ENCODE peak calls at places on chromosomes 12 and 14, in five cellular contexts. One of them, this sample, is unnamed.

GRCh38 chr14:52862652-52863338 is 71.4 kb upstream of the GNPNAT1 start:
- DNase-seq in tibial nerve: no peak
- DNase-seq in OCI-LY7: no peak
- DNase-seq in astrocyte of the spinal cord: peak
- DNase-seq in brain microvascular endothelial cell: peak
- DNase-seq in this sample: peak

GRCh38 chr12:132389526-132390286 is 60.3 kb upstream of the GALNT9 start:
- DNase-seq in tibial nerve: no peak
- DNase-seq in OCI-LY7: no peak
- DNase-seq in astrocyte of the spinal cord: no peak
- DNase-seq in brain microvascular endothelial cell: no peak
- DNase-seq in this sample: no peak

GRCh38 chr14:100851946-100852620 is 26.2 kb downstream of the MEG3 start:
- DNase-seq in tibial nerve: no peak
- DNase-seq in OCI-LY7: no peak
- DNase-seq in astrocyte of the spinal cord: no peak
- DNase-seq in brain microvascular endothelial cell: no peak
- DNase-seq in this sample: no peak

GRCh38 chr12:50110762-50111416 is 1.1 kb upstream of the COX14 start:
- DNase-seq in tibial nerve: no peak
- DNase-seq in OCI-LY7: peak
- DNase-seq in astrocyte of the spinal cord: no peak
- DNase-seq in brain microvascular endothelial cell: no peak
- DNase-seq in this sample: peak

GRCh38 chr14:85799668-85800067 is 269.7 kb downstream of the FLRT2 start:
- DNase-seq in tibial nerve: no peak
- DNase-seq in OCI-LY7: no peak
- DNase-seq in astrocyte of the spinal cord: no peak
- DNase-seq in brain microvascular endothelial cell: no peak
- DNase-seq in this sample: no peak

GRCh38 chr12:99767809-99768208 is 120.3 kb downstream of the GARIN6 start:
- DNase-seq in tibial nerve: no peak
- DNase-seq in OCI-LY7: peak
- DNase-seq in astrocyte of the spinal cord: peak
- DNase-seq in brain microvascular endothelial cell: no peak
- DNase-seq in this sample: no peak

GRCh38 chr12:87596636-87597035 is 432.6 kb downstream of the C12orf50 start:
- DNase-seq in tibial nerve: no peak
- DNase-seq in OCI-LY7: no peak
- DNase-seq in astrocyte of the spinal cord: no peak
- DNase-seq in brain microvascular endothelial cell: no peak
- DNase-seq in this sample: no peak

GRCh38 chr12:107448198-107448597 is 237.4 kb upstream of the PWP1 start:
- DNase-seq in tibial nerve: no peak
- DNase-seq in OCI-LY7: peak
- DNase-seq in astrocyte of the spinal cord: no peak
- DNase-seq in brain microvascular endothelial cell: peak
- DNase-seq in this sample: no peak

GRCh38 chr14:105838107-105838506 is 311.7 kb downstream of the TMEM121 start:
- DNase-seq in tibial nerve: no peak
- DNase-seq in OCI-LY7: no peak
- DNase-seq in astrocyte of the spinal cord: no peak
- DNase-seq in brain microvascular endothelial cell: no peak
- DNase-seq in this sample: no peak

GRCh38 chr12:82299617-82300016 is 58.6 kb downstream of the CCDC59 start:
- DNase-seq in tibial nerve: no peak
- DNase-seq in OCI-LY7: no peak
- DNase-seq in astrocyte of the spinal cord: peak
- DNase-seq in brain microvascular endothelial cell: peak
- DNase-seq in this sample: peak

GRCh38 chr12:109735825-109736551 is 22.4 kb downstream of the FAM222A start:
- DNase-seq in tibial nerve: no peak
- DNase-seq in OCI-LY7: no peak
- DNase-seq in astrocyte of the spinal cord: no peak
- DNase-seq in brain microvascular endothelial cell: no peak
- DNase-seq in this sample: no peak

GRCh38 chr14:28879571-28879970 is 113.0 kb downstream of the FOXG1 start:
- DNase-seq in tibial nerve: no peak
- DNase-seq in OCI-LY7: no peak
- DNase-seq in astrocyte of the spinal cord: no peak
- DNase-seq in brain microvascular endothelial cell: no peak
- DNase-seq in this sample: no peak

GRCh38 chr12:48002179-48002601 is 2.1 kb downstream of the COL2A1 start:
- DNase-seq in tibial nerve: no peak
- DNase-seq in OCI-LY7: no peak
- DNase-seq in astrocyte of the spinal cord: no peak
- DNase-seq in brain microvascular endothelial cell: no peak
- DNase-seq in this sample: no peak

GRCh38 chr14:77616454-77617229 is at the start of gene SPTLC2:
- DNase-seq in tibial nerve: peak
- DNase-seq in OCI-LY7: peak
- DNase-seq in astrocyte of the spinal cord: peak
- DNase-seq in brain microvascular endothelial cell: peak
- DNase-seq in this sample: peak
- TF ChIP-seq CTCF in tibial nerve: no peak
- TF ChIP-seq CTCF in OCI-LY7: peak
- TF ChIP-seq CTCF in astrocyte of the spinal cord: peak
- TF ChIP-seq CTCF in brain microvascular endothelial cell: peak
- TF ChIP-seq CTCF in this sample: no peak

DNA sequence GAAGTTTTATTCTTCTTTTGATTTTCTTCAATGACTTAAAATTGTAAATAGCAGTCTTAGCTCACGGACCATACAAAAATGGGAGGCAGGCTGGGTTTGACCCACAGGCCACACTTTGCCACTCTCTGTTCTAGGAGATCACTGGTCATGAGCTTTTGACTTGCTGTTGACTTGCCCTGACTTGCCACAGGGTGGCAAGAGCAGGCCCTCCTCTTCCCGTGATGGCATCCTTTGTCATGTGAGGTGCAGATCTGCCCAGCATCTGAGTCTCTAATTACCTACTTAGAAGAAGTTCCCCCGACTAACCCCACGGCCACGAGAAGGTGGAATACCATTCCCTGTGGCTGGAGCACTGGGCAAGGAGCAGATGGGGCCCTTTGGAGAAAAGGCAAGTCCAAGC is 81.0 kb upstream of the SCAF11 start:
- DNase-seq in tibial nerve: no peak
- DNase-seq in OCI-LY7: peak
- DNase-seq in astrocyte of the spinal cord: no peak
- DNase-seq in brain microvascular endothelial cell: no peak
- DNase-seq in this sample: no peak
- TF ChIP-seq CTCF in tibial nerve: no peak
- TF ChIP-seq CTCF in OCI-LY7: peak
- TF ChIP-seq CTCF in astrocyte of the spinal cord: no peak
- TF ChIP-seq CTCF in brain microvascular endothelial cell: no peak
- TF ChIP-seq CTCF in this sample: no peak

GRCh38 chr14:72864712-72865365 is 29.1 kb downstream of the DPF3 start:
- DNase-seq in tibial nerve: no peak
- DNase-seq in OCI-LY7: no peak
- DNase-seq in astrocyte of the spinal cord: no peak
- DNase-seq in brain microvascular endothelial cell: peak
- DNase-seq in this sample: no peak

GRCh38 chr14:72868500-72868899 is 25.4 kb downstream of the DPF3 start:
- DNase-seq in tibial nerve: no peak
- DNase-seq in OCI-LY7: no peak
- DNase-seq in astrocyte of the spinal cord: no peak
- DNase-seq in brain microvascular endothelial cell: no peak
- DNase-seq in this sample: no peak

DNA sequence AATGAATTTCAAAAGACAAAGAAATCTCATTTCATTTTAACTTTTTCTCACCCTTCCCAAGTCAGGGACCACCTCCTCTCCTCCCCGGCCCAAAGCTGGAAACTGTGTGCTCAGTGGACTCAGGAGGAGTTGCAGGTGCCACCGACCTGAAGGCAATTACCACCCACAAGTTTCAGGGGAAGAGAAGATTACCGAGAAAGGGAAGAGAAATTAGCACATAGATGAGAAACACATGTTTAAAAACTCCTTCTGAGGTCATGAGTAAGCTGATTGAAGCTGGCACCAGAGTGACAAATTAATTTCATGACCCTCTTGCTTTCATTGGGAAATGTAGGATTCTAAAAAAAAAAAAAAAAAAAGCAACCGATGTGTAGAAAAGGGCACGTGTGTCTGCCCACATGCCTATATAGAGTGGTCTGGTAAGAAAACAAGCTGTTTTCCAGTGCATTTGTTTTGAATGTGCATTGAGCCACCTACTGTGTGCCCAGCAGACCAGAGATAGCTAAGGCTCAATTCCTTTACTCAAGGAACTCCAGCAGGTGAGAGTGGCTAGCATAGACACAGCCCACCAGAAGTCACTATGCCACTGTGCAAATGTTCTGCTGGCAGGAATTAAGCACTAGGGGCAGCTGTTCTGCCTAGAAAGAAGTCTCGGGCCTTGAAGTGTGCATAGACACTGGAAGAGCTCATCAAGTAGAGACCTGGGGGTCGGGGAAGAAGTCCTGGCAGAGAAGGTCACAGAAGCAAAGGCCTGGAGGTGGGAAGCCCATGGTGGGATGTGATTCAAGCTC is 30.5 kb downstream of the DPF3 start:
- DNase-seq in tibial nerve: no peak
- DNase-seq in OCI-LY7: no peak
- DNase-seq in astrocyte of the spinal cord: no peak
- DNase-seq in brain microvascular endothelial cell: no peak
- DNase-seq in this sample: no peak
- TF ChIP-seq CTCF in tibial nerve: no peak
- TF ChIP-seq CTCF in OCI-LY7: no peak
- TF ChIP-seq CTCF in astrocyte of the spinal cord: no peak
- TF ChIP-seq CTCF in brain microvascular endothelial cell: peak
- TF ChIP-seq CTCF in this sample: no peak

GRCh38 chr12:62817556-62818271 is 117.2 kb downstream of the PPM1H start:
- DNase-seq in tibial nerve: no peak
- DNase-seq in OCI-LY7: no peak
- DNase-seq in astrocyte of the spinal cord: peak
- DNase-seq in brain microvascular endothelial cell: peak
- DNase-seq in this sample: no peak
- TF ChIP-seq CTCF in tibial nerve: no peak
- TF ChIP-seq CTCF in OCI-LY7: no peak
- TF ChIP-seq CTCF in astrocyte of the spinal cord: peak
- TF ChIP-seq CTCF in brain microvascular endothelial cell: peak
- TF ChIP-seq CTCF in this sample: no peak

DNA sequence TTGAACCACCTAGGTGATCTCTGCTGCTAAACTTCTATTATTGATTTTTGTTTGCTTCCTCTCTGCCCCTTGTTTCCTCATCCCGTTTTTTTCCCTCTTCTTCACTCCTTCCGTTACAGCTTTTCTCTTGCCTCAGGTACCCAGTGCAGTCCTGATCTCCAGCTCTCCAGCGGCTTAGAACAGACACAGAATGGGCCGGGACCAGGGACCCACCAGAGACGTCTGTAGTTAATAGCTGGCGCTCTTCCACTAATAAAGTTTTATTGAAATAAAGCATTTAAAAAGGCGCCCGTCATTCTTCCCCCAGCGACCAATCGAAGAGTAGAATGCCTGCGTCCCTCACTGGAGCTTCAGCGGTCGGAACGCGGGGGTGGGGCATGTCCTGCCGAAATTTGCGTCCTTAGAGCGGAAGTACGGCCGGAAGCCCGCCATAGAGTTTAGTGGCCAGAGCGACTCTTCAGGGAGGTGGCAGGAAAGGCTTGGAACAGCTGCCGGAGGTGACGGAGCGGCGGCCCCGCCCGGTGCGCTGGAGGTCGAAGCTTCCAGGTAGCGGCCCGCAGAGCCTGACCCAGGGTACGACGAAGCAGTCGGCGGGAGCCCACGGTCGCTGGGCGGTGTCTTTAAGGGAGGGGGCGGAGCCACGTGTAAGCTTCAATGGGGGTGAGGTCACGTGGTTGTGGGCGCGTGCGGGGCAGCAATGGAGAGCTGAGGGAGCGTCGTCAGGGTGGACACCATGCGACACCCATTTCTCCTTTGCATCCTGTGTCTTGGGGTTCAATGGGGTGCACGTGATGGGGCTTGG is at the start of gene COPS7A:
- DNase-seq in tibial nerve: peak
- DNase-seq in OCI-LY7: peak
- DNase-seq in astrocyte of the spinal cord: peak
- DNase-seq in brain microvascular endothelial cell: peak
- DNase-seq in this sample: peak
- TF ChIP-seq CTCF in tibial nerve: no peak
- TF ChIP-seq CTCF in OCI-LY7: peak
- TF ChIP-seq CTCF in astrocyte of the spinal cord: no peak
- TF ChIP-seq CTCF in brain microvascular endothelial cell: no peak
- TF ChIP-seq CTCF in this sample: peak

GRCh38 chr12:65728348-65728912 is 95.9 kb upstream of the HMGA2 start:
- DNase-seq in tibial nerve: no peak
- DNase-seq in OCI-LY7: no peak
- DNase-seq in astrocyte of the spinal cord: no peak
- DNase-seq in brain microvascular endothelial cell: no peak
- DNase-seq in this sample: no peak

GRCh38 chr12:65734226-65734625 is 90.1 kb upstream of the HMGA2 start:
- DNase-seq in tibial nerve: no peak
- DNase-seq in OCI-LY7: no peak
- DNase-seq in astrocyte of the spinal cord: no peak
- DNase-seq in brain microvascular endothelial cell: no peak
- DNase-seq in this sample: no peak

GRCh38 chr12:65725376-65725775 is 98.9 kb upstream of the HMGA2 start:
- DNase-seq in tibial nerve: no peak
- DNase-seq in OCI-LY7: no peak
- DNase-seq in astrocyte of the spinal cord: peak
- DNase-seq in brain microvascular endothelial cell: no peak
- DNase-seq in this sample: peak

GRCh38 chr12:65731771-65732170 is 92.5 kb upstream of the HMGA2 start:
- DNase-seq in tibial nerve: no peak
- DNase-seq in OCI-LY7: no peak
- DNase-seq in astrocyte of the spinal cord: no peak
- DNase-seq in brain microvascular endothelial cell: no peak
- DNase-seq in this sample: no peak

DNA sequence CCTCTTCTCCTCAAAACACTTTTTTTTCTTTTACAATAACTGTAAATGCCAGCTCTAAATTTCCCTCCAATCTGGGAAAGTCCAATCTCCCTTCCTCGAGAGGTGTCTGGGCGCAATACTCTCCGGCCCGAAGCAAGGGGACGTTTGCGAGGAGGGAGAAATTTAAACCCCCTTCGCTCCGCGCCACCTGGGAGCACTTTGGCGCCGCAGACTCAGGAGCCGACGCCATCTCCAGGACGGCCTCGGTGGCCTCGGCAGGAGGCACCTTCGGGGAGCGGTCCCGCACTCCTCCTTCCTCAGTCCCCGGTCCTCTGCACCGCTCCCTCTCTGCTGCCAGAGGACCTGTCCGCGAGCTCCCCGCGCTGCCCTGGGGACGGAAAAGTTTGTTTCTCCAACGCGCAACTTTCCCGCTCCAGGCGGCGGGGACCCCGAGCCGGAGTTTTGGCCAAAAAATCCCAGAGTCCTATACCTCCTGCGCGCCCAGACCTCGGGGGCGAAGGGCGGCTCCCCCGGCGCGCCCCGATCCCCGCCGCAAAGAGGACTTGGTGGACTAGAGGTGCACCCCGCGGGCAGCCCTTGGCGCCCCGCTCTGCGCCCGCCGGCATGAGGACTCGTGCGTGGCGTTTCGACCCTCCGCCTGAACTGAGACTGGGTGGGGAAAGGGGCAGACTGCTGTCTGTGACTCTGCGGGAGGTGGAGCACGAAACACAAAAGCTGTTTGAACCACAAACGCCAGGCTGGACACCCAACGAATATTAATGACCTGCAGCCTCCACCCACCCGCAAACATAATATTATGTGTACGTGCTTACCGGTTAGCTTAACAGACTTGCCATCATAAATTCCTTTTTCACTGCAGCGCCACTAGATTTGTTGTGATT is 95.1 kb upstream of the HMGA2 start:
- DNase-seq in tibial nerve: no peak
- DNase-seq in OCI-LY7: no peak
- DNase-seq in astrocyte of the spinal cord: peak
- DNase-seq in brain microvascular endothelial cell: no peak
- DNase-seq in this sample: no peak
- TF ChIP-seq CTCF in tibial nerve: no peak
- TF ChIP-seq CTCF in OCI-LY7: no peak
- TF ChIP-seq CTCF in astrocyte of the spinal cord: no peak
- TF ChIP-seq CTCF in brain microvascular endothelial cell: peak
- TF ChIP-seq CTCF in this sample: no peak

GRCh38 chr12:51192284-51192671 is 19.3 kb upstream of the TFCP2 start:
- DNase-seq in tibial nerve: no peak
- DNase-seq in OCI-LY7: no peak
- DNase-seq in astrocyte of the spinal cord: no peak
- DNase-seq in brain microvascular endothelial cell: no peak
- DNase-seq in this sample: no peak
- TF ChIP-seq CTCF in tibial nerve: no peak
- TF ChIP-seq CTCF in OCI-LY7: no peak
- TF ChIP-seq CTCF in astrocyte of the spinal cord: no peak
- TF ChIP-seq CTCF in brain microvascular endothelial cell: no peak
- TF ChIP-seq CTCF in this sample: no peak

This sample was measured in HFFc6.